ENCODE peak calls at places on chromosomes 3 and 15, in seven cellular contexts. One of them, this sample, is unnamed.

GRCh38 chr3:196995646-196996355 is 27.2 kb upstream of the PIGZ start:
- DNase-seq in GM12891: no peak
- DNase-seq in transverse colon: no peak
- DNase-seq in GM12892: no peak
- DNase-seq in HCT116: no peak
- DNase-seq in endothelial cell of umbilical vein: no peak
- DNase-seq in prostate gland: no peak
- DNase-seq in this sample: no peak

GRCh38 chr15:81029416-81030367 is 29.0 kb downstream of the TLNRD1 start:
- DNase-seq in prostate gland: no peak
- DNase-seq in GM12892: no peak
- DNase-seq in transverse colon: no peak
- DNase-seq in HCT116: no peak
- DNase-seq in GM12891: no peak
- DNase-seq in endothelial cell of umbilical vein: peak
- DNase-seq in this sample: no peak

GRCh38 chr3:46713898-46714552 is 3.6 kb downstream of the PRSS50 start:
- DNase-seq in HCT116: no peak
- DNase-seq in endothelial cell of umbilical vein: no peak
- DNase-seq in GM12892: peak
- DNase-seq in transverse colon: no peak
- DNase-seq in GM12891: no peak
- DNase-seq in prostate gland: no peak
- DNase-seq in this sample: peak

GRCh38 chr3:24401090-24401810 is 93.4 kb downstream of the THRB start:
- DNase-seq in GM12892: no peak
- DNase-seq in transverse colon: no peak
- DNase-seq in GM12891: no peak
- DNase-seq in prostate gland: no peak
- DNase-seq in endothelial cell of umbilical vein: no peak
- DNase-seq in HCT116: no peak
- DNase-seq in this sample: no peak

GRCh38 chr3:173403376-173403775 is 5.8 kb downstream of the NLGN1 start:
- DNase-seq in GM12892: no peak
- DNase-seq in transverse colon: no peak
- DNase-seq in endothelial cell of umbilical vein: no peak
- DNase-seq in HCT116: no peak
- DNase-seq in GM12891: no peak
- DNase-seq in prostate gland: no peak
- DNase-seq in this sample: no peak

GRCh38 chr3:149203758-149204157 is 17.9 kb downstream of the CP start:
- DNase-seq in endothelial cell of umbilical vein: no peak
- DNase-seq in HCT116: no peak
- DNase-seq in GM12892: peak
- DNase-seq in prostate gland: no peak
- DNase-seq in transverse colon: no peak
- DNase-seq in GM12891: peak
- DNase-seq in this sample: no peak

GRCh38 chr3:157810924-157811718 is 295.1 kb downstream of the SHOX2 start:
- DNase-seq in GM12891: no peak
- DNase-seq in transverse colon: no peak
- DNase-seq in prostate gland: no peak
- DNase-seq in endothelial cell of umbilical vein: no peak
- DNase-seq in HCT116: no peak
- DNase-seq in GM12892: no peak
- DNase-seq in this sample: no peak

GRCh38 chr3:56799251-56799882 is 2.4 kb downstream of the ARHGEF3 start:
- DNase-seq in transverse colon: no peak
- DNase-seq in GM12891: no peak
- DNase-seq in HCT116: peak
- DNase-seq in GM12892: no peak
- DNase-seq in endothelial cell of umbilical vein: peak
- DNase-seq in prostate gland: peak
- DNase-seq in this sample: peak

GRCh38 chr15:41930221-41930866 is 36.5 kb upstream of the SPTBN5 start:
- DNase-seq in endothelial cell of umbilical vein: peak
- DNase-seq in prostate gland: no peak
- DNase-seq in transverse colon: peak
- DNase-seq in GM12891: no peak
- DNase-seq in HCT116: peak
- DNase-seq in GM12892: no peak
- DNase-seq in this sample: no peak

GRCh38 chr3:172052405-172052804 is 13.0 kb downstream of the FNDC3B start:
- DNase-seq in GM12891: no peak
- DNase-seq in prostate gland: no peak
- DNase-seq in HCT116: no peak
- DNase-seq in GM12892: no peak
- DNase-seq in transverse colon: no peak
- DNase-seq in endothelial cell of umbilical vein: no peak
- DNase-seq in this sample: no peak
- TF ChIP-seq POLR2AphosphoS5 in GM12891: no peak
- TF ChIP-seq POLR2AphosphoS5 in prostate gland: no peak
- TF ChIP-seq POLR2AphosphoS5 in HCT116: no peak
- TF ChIP-seq POLR2AphosphoS5 in GM12892: no peak
- TF ChIP-seq POLR2AphosphoS5 in transverse colon: no peak
- TF ChIP-seq POLR2AphosphoS5 in endothelial cell of umbilical vein: no peak
- TF ChIP-seq POLR2AphosphoS5 in this sample: no peak

GRCh38 chr3:50337175-50337861 is 3.3 kb downstream of the RASSF1 start:
- DNase-seq in prostate gland: peak
- DNase-seq in endothelial cell of umbilical vein: peak
- DNase-seq in GM12892: peak
- DNase-seq in HCT116: peak
- DNase-seq in GM12891: peak
- DNase-seq in transverse colon: peak
- DNase-seq in this sample: peak
- TF ChIP-seq POLR2AphosphoS5 in prostate gland: peak
- TF ChIP-seq POLR2AphosphoS5 in endothelial cell of umbilical vein: peak
- TF ChIP-seq POLR2AphosphoS5 in GM12892: peak
- TF ChIP-seq POLR2AphosphoS5 in HCT116: peak
- TF ChIP-seq POLR2AphosphoS5 in GM12891: peak
- TF ChIP-seq POLR2AphosphoS5 in transverse colon: peak
- TF ChIP-seq POLR2AphosphoS5 in this sample: peak

DNA sequence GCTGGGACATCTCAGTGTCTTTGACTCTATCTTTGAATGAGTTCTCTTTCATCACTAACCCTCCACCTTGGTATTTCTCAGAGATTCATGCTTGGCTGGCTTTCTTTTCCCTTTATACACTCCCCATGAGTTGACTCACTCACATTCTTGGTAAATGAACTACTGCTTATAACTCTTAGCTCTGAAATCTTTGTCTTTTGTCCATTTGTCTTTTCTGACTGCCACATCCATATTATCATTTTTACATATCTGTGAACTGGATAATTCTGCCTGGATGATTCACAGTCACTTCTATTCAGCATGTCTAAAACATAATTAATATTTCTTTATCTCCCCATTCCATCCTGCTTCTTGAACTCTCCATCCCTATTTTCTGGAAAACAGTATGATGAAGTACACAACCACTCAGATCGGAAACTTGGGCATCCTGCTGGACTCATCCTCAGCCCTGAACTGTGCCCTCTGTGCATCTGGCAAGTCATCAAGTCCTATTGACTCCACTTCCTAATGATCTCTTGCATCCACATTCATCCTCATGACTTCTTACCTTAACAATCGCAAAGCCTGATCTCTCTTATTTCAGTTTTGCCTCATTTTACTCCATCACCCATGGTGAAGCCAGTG is 66.9 kb downstream of the KCNAB1 start:
- DNase-seq in GM12892: no peak
- DNase-seq in endothelial cell of umbilical vein: no peak
- DNase-seq in transverse colon: no peak
- DNase-seq in GM12891: no peak
- DNase-seq in prostate gland: no peak
- DNase-seq in HCT116: no peak
- DNase-seq in this sample: no peak
- TF ChIP-seq POLR2AphosphoS5 in GM12892: no peak
- TF ChIP-seq POLR2AphosphoS5 in endothelial cell of umbilical vein: no peak
- TF ChIP-seq POLR2AphosphoS5 in transverse colon: no peak
- TF ChIP-seq POLR2AphosphoS5 in GM12891: no peak
- TF ChIP-seq POLR2AphosphoS5 in prostate gland: no peak
- TF ChIP-seq POLR2AphosphoS5 in HCT116: no peak
- TF ChIP-seq POLR2AphosphoS5 in this sample: no peak

GRCh38 chr15:78213425-78213750 is 21.0 kb downstream of the ACSBG1 start:
- DNase-seq in GM12891: no peak
- DNase-seq in HCT116: no peak
- DNase-seq in endothelial cell of umbilical vein: no peak
- DNase-seq in prostate gland: no peak
- DNase-seq in transverse colon: no peak
- DNase-seq in GM12892: no peak
- DNase-seq in this sample: no peak

GRCh38 chr15:78212546-78213424 is 21.6 kb downstream of the ACSBG1 start:
- DNase-seq in GM12891: no peak
- DNase-seq in prostate gland: peak
- DNase-seq in endothelial cell of umbilical vein: peak
- DNase-seq in transverse colon: peak
- DNase-seq in GM12892: no peak
- DNase-seq in HCT116: peak
- DNase-seq in this sample: no peak

GRCh38 chr15:78220713-78221112 is 13.7 kb downstream of the ACSBG1 start:
- DNase-seq in prostate gland: no peak
- DNase-seq in transverse colon: no peak
- DNase-seq in HCT116: no peak
- DNase-seq in GM12892: no peak
- DNase-seq in endothelial cell of umbilical vein: no peak
- DNase-seq in GM12891: no peak
- DNase-seq in this sample: no peak

GRCh38 chr15:78213956-78214355 is 20.4 kb downstream of the ACSBG1 start:
- DNase-seq in transverse colon: no peak
- DNase-seq in endothelial cell of umbilical vein: no peak
- DNase-seq in GM12892: no peak
- DNase-seq in HCT116: no peak
- DNase-seq in GM12891: no peak
- DNase-seq in prostate gland: no peak
- DNase-seq in this sample: no peak

DNA sequence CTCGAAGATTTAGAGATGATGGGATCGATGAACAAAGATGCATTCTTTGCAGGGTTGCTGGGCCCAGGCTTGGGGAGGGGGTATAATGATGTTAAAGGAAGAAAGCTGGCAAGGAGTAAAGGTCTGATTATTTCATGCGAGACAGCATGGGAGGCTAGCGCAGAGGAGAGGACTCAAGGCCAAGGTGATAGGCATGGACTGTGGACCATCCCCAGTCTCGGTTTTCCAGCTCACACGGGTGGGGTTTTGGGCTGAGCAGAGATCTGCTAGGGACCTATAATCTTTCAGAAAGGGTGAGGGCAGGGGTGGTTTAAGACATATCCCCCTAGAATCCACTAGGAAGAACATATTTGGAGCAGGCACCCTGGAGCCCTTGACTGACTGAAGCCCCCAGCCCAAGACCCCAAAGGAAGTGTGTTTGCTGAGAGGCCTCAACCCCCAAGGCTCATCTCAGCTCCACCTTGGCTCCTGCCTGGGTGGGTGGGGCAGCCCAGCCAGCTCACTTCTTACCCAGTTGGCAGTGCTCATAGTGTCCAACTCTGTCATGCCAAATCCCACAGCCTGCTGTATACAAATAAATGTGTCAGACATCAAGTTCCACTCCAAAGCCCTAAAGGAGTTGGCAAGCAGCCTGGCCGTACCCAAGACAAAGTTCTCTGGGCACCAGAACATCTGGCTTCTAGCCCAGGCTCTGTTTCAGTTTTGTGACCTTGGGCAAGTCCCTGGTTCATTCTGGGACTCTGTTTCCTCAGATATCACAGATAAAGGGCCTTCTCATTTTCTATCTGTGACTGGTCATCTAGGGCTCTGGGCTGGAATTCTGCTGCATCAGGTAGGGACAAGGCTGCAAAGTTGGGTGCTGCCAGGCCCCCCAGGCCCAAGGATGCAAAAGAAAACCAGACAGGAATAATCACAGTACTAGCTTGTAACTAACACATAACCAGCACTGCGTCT is 17.8 kb downstream of the ACSBG1 start:
- DNase-seq in transverse colon: peak
- DNase-seq in endothelial cell of umbilical vein: no peak
- DNase-seq in GM12892: no peak
- DNase-seq in HCT116: no peak
- DNase-seq in GM12891: no peak
- DNase-seq in prostate gland: peak
- DNase-seq in this sample: peak
- TF ChIP-seq POLR2AphosphoS5 in transverse colon: peak
- TF ChIP-seq POLR2AphosphoS5 in endothelial cell of umbilical vein: no peak
- TF ChIP-seq POLR2AphosphoS5 in GM12892: no peak
- TF ChIP-seq POLR2AphosphoS5 in HCT116: no peak
- TF ChIP-seq POLR2AphosphoS5 in GM12891: no peak
- TF ChIP-seq POLR2AphosphoS5 in prostate gland: peak
- TF ChIP-seq POLR2AphosphoS5 in this sample: no peak

GRCh38 chr3:141379250-141379872 is 11.1 kb downstream of the ZBTB38 start:
- DNase-seq in endothelial cell of umbilical vein: no peak
- DNase-seq in transverse colon: no peak
- DNase-seq in HCT116: no peak
- DNase-seq in GM12892: no peak
- DNase-seq in GM12891: no peak
- DNase-seq in prostate gland: no peak
- DNase-seq in this sample: no peak
- TF ChIP-seq POLR2AphosphoS5 in endothelial cell of umbilical vein: no peak
- TF ChIP-seq POLR2AphosphoS5 in transverse colon: no peak
- TF ChIP-seq POLR2AphosphoS5 in HCT116: no peak
- TF ChIP-seq POLR2AphosphoS5 in GM12892: no peak
- TF ChIP-seq POLR2AphosphoS5 in GM12891: no peak
- TF ChIP-seq POLR2AphosphoS5 in prostate gland: no peak
- TF ChIP-seq POLR2AphosphoS5 in this sample: no peak

GRCh38 chr3:122091602-122092006 is 36.4 kb downstream of the CD86 start:
- DNase-seq in GM12891: no peak
- DNase-seq in transverse colon: no peak
- DNase-seq in GM12892: no peak
- DNase-seq in prostate gland: no peak
- DNase-seq in HCT116: no peak
- DNase-seq in endothelial cell of umbilical vein: no peak
- DNase-seq in this sample: no peak
- TF ChIP-seq POLR2AphosphoS5 in GM12891: no peak
- TF ChIP-seq POLR2AphosphoS5 in transverse colon: no peak
- TF ChIP-seq POLR2AphosphoS5 in GM12892: no peak
- TF ChIP-seq POLR2AphosphoS5 in prostate gland: no peak
- TF ChIP-seq POLR2AphosphoS5 in HCT116: no peak
- TF ChIP-seq POLR2AphosphoS5 in endothelial cell of umbilical vein: no peak
- TF ChIP-seq POLR2AphosphoS5 in this sample: no peak

GRCh38 chr15:31378363-31378903 is 51.8 kb downstream of the KLF13 start:
- DNase-seq in GM12892: no peak
- DNase-seq in GM12891: no peak
- DNase-seq in HCT116: no peak
- DNase-seq in prostate gland: no peak
- DNase-seq in transverse colon: no peak
- DNase-seq in endothelial cell of umbilical vein: no peak
- DNase-seq in this sample: no peak
- TF ChIP-seq POLR2AphosphoS5 in GM12892: no peak
- TF ChIP-seq POLR2AphosphoS5 in GM12891: no peak
- TF ChIP-seq POLR2AphosphoS5 in HCT116: no peak
- TF ChIP-seq POLR2AphosphoS5 in prostate gland: no peak
- TF ChIP-seq POLR2AphosphoS5 in transverse colon: no peak
- TF ChIP-seq POLR2AphosphoS5 in endothelial cell of umbilical vein: no peak
- TF ChIP-seq POLR2AphosphoS5 in this sample: no peak